ENCODE peak calls at places on chromosome 22, in four cellular contexts. P is OCI-LY7; V is esophagus squamous epithelium; F is activated effector memory CD4-positive, alpha-beta T cell treated with anti-CD3 and anti-CD28 coated beads, Interleukin-2, amount 50 U/mL, for 16 hours. L is an unnamed sample.

GRCh38 chr22:22087854-22088657 is 105.5 kb upstream of the TOP3B start:
- DNase-seq in F (no peak), V (no peak), P (no peak), L (no peak)

GRCh38 chr22:50641696-50642607 is 14.0 kb upstream of the ARSA start:
- DNase-seq in F (no peak), P (peak), V (no peak), L (no peak)

GRCh38 chr22:47167056-47167455 is 404.6 kb downstream of the TBC1D22A start:
- DNase-seq in V (no peak), F (no peak), P (no peak), L (no peak)

GRCh38 chr22:36764641-36765040 is 11.3 kb downstream of the IFT27 start:
- DNase-seq in P (no peak), F (no peak), V (no peak), L (no peak)

GRCh38 chr22:20627432-20627831 is 120.0 kb downstream of the MED15 start:
- DNase-seq in V (no peak), F (no peak), P (no peak), L (no peak)

GRCh38 chr22:45503816-45504702 is 1.4 kb downstream of the FBLN1 start:
- DNase-seq in F (no peak), V (no peak), P (no peak), L (no peak)

GRCh38 chr22:38031491-38031890 is 25.7 kb upstream of the PICK1 start:
- DNase-seq in F (no peak), V (no peak), P (no peak), L (no peak)

GRCh38 chr22:49169074-49169744 is 658.5 kb downstream of the BRD1 start:
- DNase-seq in V (no peak), F (no peak), P (no peak), L (no peak)

GRCh38 chr22:37371491-37371890 is 55.8 kb downstream of the ELFN2 start:
- DNase-seq in V (no peak), P (no peak), F (no peak), L (no peak)

GRCh38 chr22:27489265-27489675 is 312.3 kb downstream of the MN1 start:
- DNase-seq in P (no peak), V (no peak), F (no peak), L (no peak)

GRCh38 chr22:30104501-30105156 is 24.4 kb downstream of the HORMAD2 start:
- DNase-seq in P (no peak), V (no peak), F (no peak), L (no peak)

GRCh38 chr22:44085743-44086741 is 61.9 kb downstream of the PARVB start:
- DNase-seq in P (peak), F (no peak), V (no peak), L (no peak)

GRCh38 chr22:43308451-43309235 is 34.5 kb downstream of the SCUBE1 start:
- DNase-seq in F (no peak), V (no peak), P (no peak), L (no peak)

GRCh38 chr22:29257751-29258181 is 10.0 kb downstream of the RHBDD3 start:
- DNase-seq in F (no peak), P (no peak), V (no peak), L (no peak)

GRCh38 chr22:46824348-46824909 is 62.0 kb downstream of the TBC1D22A start:
- DNase-seq in V (no peak), F (no peak), P (no peak), L (no peak)

GRCh38 chr22:36732609-36733008 is 29.1 kb upstream of the CACNG2 start:
- DNase-seq in V (no peak), F (no peak), P (no peak), L (no peak)

GRCh38 chr22:27715078-27715477 is 86.5 kb downstream of the MN1 start:
- DNase-seq in P (no peak), F (no peak), V (no peak), L (no peak)

GRCh38 chr22:18085188-18085587 is 7.4 kb downstream of the PEX26 start:
- DNase-seq in P (no peak), F (peak), V (no peak), L (no peak)

GRCh38 chr22:35782504-35782903 is 64.8 kb downstream of the APOL5 start:
- DNase-seq in F (no peak), V (no peak), P (no peak), L (no peak)

GRCh38 chr22:31075961-31076360 is 5.2 kb upstream of the SMTN start:
- DNase-seq in F (no peak), V (no peak), P (no peak), L (no peak)

GRCh38 chr22:49310354-49310753 is 517.3 kb downstream of the BRD1 start:
- DNase-seq in P (no peak), F (peak), V (no peak), L (no peak)

GRCh38 chr22:30947821-30948454 is 20.6 kb downstream of the MORC2 start:
- DNase-seq in V (no peak), P (peak), F (no peak), L (no peak)

GRCh38 chr22:21613553-21614233 is 16.1 kb downstream of the YDJC start:
- DNase-seq in F (no peak), V (no peak), P (no peak), L (no peak)

GRCh38 chr22:50186181-50186731 is 543 bp downstream of the TRABD start:
- DNase-seq in P (peak), V (no peak), F (no peak), L (no peak)

GRCh38 chr22:24156915-24157782 is 24.1 kb upstream of the SUSD2 start:
- DNase-seq in F (peak), V (peak), P (peak), L (no peak)

GRCh38 chr22:20613301-20613700 is 105.9 kb downstream of the MED15 start:
- DNase-seq in P (no peak), V (no peak), F (no peak), L (no peak)

GRCh38 chr22:50019316-50019715 is 6.8 kb upstream of the IL17REL start:
- DNase-seq in F (peak), V (no peak), P (no peak), L (no peak)

GRCh38 chr22:45226681-45227186 is 14.0 kb downstream of the KIAA0930 start:
- DNase-seq in F (no peak), V (no peak), P (no peak), L (no peak)

GRCh38 chr22:44883011-44883421 is 126.8 kb downstream of the PHF21B start:
- DNase-seq in V (no peak), F (peak), P (no peak), L (no peak)

GRCh38 chr22:48309115-48309705 is 1518.5 kb downstream of the BRD1 start:
- DNase-seq in F (no peak), V (no peak), P (no peak), L (no peak)

GRCh38 chr22:24975813-24976341 is 23.4 kb downstream of the KIAA1671 start:
- DNase-seq in V (no peak), F (no peak), P (no peak), L (no peak)

GRCh38 chr22:37643225-37643847 is 3.9 kb downstream of the SH3BP1 start:
- DNase-seq in V (no peak), P (peak), F (peak), L (no peak)

GRCh38 chr22:40534379-40535188 is 101.9 kb downstream of the MRTFA start:
- DNase-seq in F (no peak), V (no peak), P (no peak), L (no peak)

GRCh38 chr22:42939941-42940653 is 74.9 kb downstream of the PACSIN2 start:
- DNase-seq in V (no peak), F (no peak), P (no peak), L (no peak)

GRCh38 chr22:50699754-50700386 is 27.2 kb downstream of the SHANK3 start:
- DNase-seq in F (no peak), V (no peak), P (peak), L (no peak)

L was measured in cortex of kidney.